ENCODE peak calls at places on chromosomes 13 and 19, in ten cellular contexts. M, W, T, S, H, D, P, O, G and K are unnamed samples.

GRCh38 chr19:507286-508203 is at the start of gene TPGS1:
- DNase-seq in M (peak; percentile 61), W (peak; percentile 71), T (peak; percentile 100), S (no peak), H (peak; percentile 73), D (peak; percentile 71), P (peak; percentile 90), O (peak; percentile 99), G (no peak), K (peak; percentile 100)

GRCh38 chr19:45825263-45825605 is 10.1 kb upstream of the RSPH6A start:
- DNase-seq in M (no peak), W (no peak), T (no peak), S (no peak), H (no peak), D (no peak), P (no peak), O (no peak), G (no peak), K (no peak)

GRCh38 chr19:30978639-30979038 is 370.6 kb downstream of the TSHZ3 start:
- DNase-seq in M (no peak), W (no peak), T (no peak), S (no peak), H (no peak), D (no peak), P (no peak), O (no peak), G (no peak), K (no peak)

GRCh38 chr13:27309967-27310598 is 39.5 kb downstream of the RASL11A start:
- DNase-seq in M (no peak), W (no peak), T (peak; percentile 41), S (peak; percentile 4), H (no peak), D (no peak), P (no peak), O (no peak), G (no peak), K (no peak)

GRCh38 chr19:1747285-1748114 is 5.8 kb upstream of the ONECUT3 start:
- DNase-seq in M (peak; percentile 8), W (peak; percentile 23), T (peak; percentile 72), S (peak; percentile 96), H (no peak), D (no peak), P (peak; percentile 81), O (no peak), G (no peak), K (no peak)

GRCh38 chr19:51552996-51553725 is 17.9 kb upstream of the ZNF175 start:
- DNase-seq in M (no peak), W (peak; percentile 14), T (peak; percentile 51), S (no peak), H (peak; percentile 74), D (peak; percentile 58), P (peak; percentile 72), O (peak; percentile 79), G (no peak), K (peak; percentile 23)

GRCh38 chr13:19888799-19889198 is 25.4 kb upstream of the ZMYM5 start:
- DNase-seq in M (no peak), W (no peak), T (peak; percentile 28), S (no peak), H (no peak), D (no peak), P (no peak), O (no peak), G (no peak), K (no peak)

GRCh38 chr19:18104793-18105131 is 7.2 kb downstream of the MAST3 start:
- DNase-seq in M (no peak), W (no peak), T (no peak), S (no peak), H (no peak), D (no peak), P (no peak), O (no peak), G (no peak), K (no peak)

GRCh38 chr19:51784922-51785690 is 9.9 kb upstream of the FPR3 start:
- DNase-seq in M (no peak), W (no peak), T (no peak), S (no peak), H (peak; percentile 66), D (peak; percentile 84), P (no peak), O (no peak), G (peak; percentile 21), K (no peak)

GRCh38 chr13:42420304-42420703 is 148.4 kb downstream of the AKAP11 start:
- DNase-seq in M (no peak), W (no peak), T (no peak), S (no peak), H (no peak), D (no peak), P (no peak), O (no peak), G (no peak), K (no peak)

GRCh38 chr13:32153056-32153455 is 121.5 kb downstream of the FRY start:
- DNase-seq in M (no peak), W (no peak), T (peak; percentile 47), S (no peak), H (no peak), D (no peak), P (no peak), O (no peak), G (no peak), K (peak; percentile 36)

GRCh38 chr13:95509521-95510315 is 42.8 kb upstream of the CLDN10 start:
- DNase-seq in M (no peak), W (no peak), T (peak; percentile 75), S (no peak), H (no peak), D (no peak), P (no peak), O (no peak), G (no peak), K (no peak)

GRCh38 chr13:49240017-49240416 is 7.7 kb upstream of the CDADC1 start:
- DNase-seq in M (no peak), W (no peak), T (peak; percentile 41), S (no peak), H (no peak), D (no peak), P (peak; percentile 32), O (no peak), G (no peak), K (no peak)

GRCh38 chr13:27172495-27172842 is 858 bp upstream of the USP12 start:
- DNase-seq in M (no peak), W (no peak), T (no peak), S (no peak), H (peak; percentile 15), D (no peak), P (no peak), O (no peak), G (no peak), K (no peak)

GRCh38 chr19:58474997-58475713 is 997 bp upstream of the ZNF446 start:
- DNase-seq in M (no peak), W (no peak), T (no peak), S (no peak), H (no peak), D (no peak), P (no peak), O (no peak), G (no peak), K (no peak)

GRCh38 chr19:5564930-5565329 is 2.8 kb downstream of the TINCR start:
- DNase-seq in M (no peak), W (no peak), T (no peak), S (no peak), H (no peak), D (no peak), P (no peak), O (no peak), G (no peak), K (no peak)

GRCh38 chr19:38506723-38507550 is 73.4 kb downstream of the RYR1 start:
- DNase-seq in M (peak; percentile 92), W (peak; percentile 76), T (peak; percentile 74), S (peak; percentile 100), H (peak; percentile 43), D (peak; percentile 59), P (peak; percentile 44), O (peak; percentile 48), G (peak; percentile 23), K (no peak)

GRCh38 chr13:32068255-32068654 is 36.7 kb downstream of the FRY start:
- DNase-seq in M (no peak), W (no peak), T (no peak), S (no peak), H (no peak), D (no peak), P (no peak), O (no peak), G (no peak), K (no peak)

GRCh38 chr13:113853518-113854237 is 10.2 kb downstream of the GAS6 start:
- DNase-seq in M (no peak), W (no peak), T (peak; percentile 51), S (no peak), H (peak; percentile 76), D (peak; percentile 22), P (no peak), O (no peak), G (no peak), K (no peak)

GRCh38 chr13:44605711-44606110 is 29.6 kb upstream of the TSC22D1 start:
- DNase-seq in M (no peak), W (no peak), T (no peak), S (no peak), H (no peak), D (no peak), P (no peak), O (no peak), G (no peak), K (no peak)

GRCh38 chr13:32951580-32951979 is 64.6 kb upstream of the KL start:
- DNase-seq in M (no peak), W (no peak), T (no peak), S (no peak), H (no peak), D (no peak), P (no peak), O (no peak), G (no peak), K (no peak)

GRCh38 chr13:40271931-40272775 is 394.3 kb downstream of the FOXO1 start:
- DNase-seq in M (no peak), W (no peak), T (peak; percentile 13), S (no peak), H (peak; percentile 45), D (peak; percentile 91), P (peak; percentile 44), O (no peak), G (peak; percentile 76), K (no peak)
- H3K4me3 ChIP-seq in M (no peak overlapping the region), W (no peak overlapping the region), T (no peak overlapping the region), S (no peak overlapping the region), H (no peak overlapping the region), D (no peak overlapping the region), P (no peak overlapping the region), O (no peak overlapping the region), G (peak overlapping the region; percentile 51), K (no peak overlapping the region)

GRCh38 chr13:92270990-92271389 is 872.6 kb downstream of the GPC5 start:
- DNase-seq in M (no peak), W (no peak), T (no peak), S (no peak), H (no peak), D (no peak), P (no peak), O (no peak), G (no peak), K (no peak)
- H3K9me3 ChIP-seq in M (no peaks in the 10 kb centered on the region), W (no peaks in the 10 kb centered on the region), T (no peaks in the 10 kb centered on the region), S (no peaks in the 10 kb centered on the region), H (no peaks in the 10 kb centered on the region), D (no peaks in the 10 kb centered on the region), P (no peaks in the 10 kb centered on the region), O (no peaks in the 10 kb centered on the region), G (no peaks in the 10 kb centered on the region), K (no peaks in the 10 kb centered on the region)

GRCh38 chr19:33905473-33905936 is 108.8 kb downstream of the KCTD15 start:
- DNase-seq in M (no peak), W (no peak), T (no peak), S (no peak), H (peak; percentile 55), D (no peak), P (peak; percentile 39), O (peak; percentile 12), G (no peak), K (no peak)
- H3K4me3 ChIP-seq in M (no peak overlapping the region), W (no peak overlapping the region), T (peak overlapping the region; percentile 55), S (peak overlapping the region; percentile 51), H (peak overlapping the region; percentile 45), D (peak overlapping the region; percentile 45), P (peak overlapping the region; percentile 68), O (peak overlapping the region; percentile 25), G (peak overlapping the region; percentile 68), K (peak overlapping the region; percentile 4)

GRCh38 chr19:56822755-56823154 is 17.8 kb downstream of the PEG3 start:
- DNase-seq in M (no peak), W (no peak), T (no peak), S (no peak), H (no peak), D (no peak), P (no peak), O (no peak), G (no peak), K (no peak)
- H3K9me3 ChIP-seq in M (no peaks in the 10 kb centered on the region), W (no peaks in the 10 kb centered on the region), T (peaks cover 16% of the 10 kb centered on the region), S (peaks cover 8% of the 10 kb centered on the region), H (no peaks in the 10 kb centered on the region), D (no peaks in the 10 kb centered on the region), P (no peaks in the 10 kb centered on the region), O (peaks cover 28% of the 10 kb centered on the region), G (no peaks in the 10 kb centered on the region), K (peaks cover 57% of the 10 kb centered on the region)